ENCODE peak calls at places on chromosome 1, in five cellular contexts. A is gastroesophageal sphincter, X is upper lobe of right lung, N is A549, I is pancreas. L is an unnamed sample.

GRCh38 chr1:57637155-57637554 is 213.3 kb upstream of the DAB1 start:
- ATAC-seq in A (no peak), X (no peak), N (no peak), I (no peak), L (no peak)

GRCh38 chr1:154938604-154939399 is 2.3 kb upstream of the PMVK start:
- ATAC-seq in A (no peak), X (no peak), N (no peak), I (no peak), L (no peak)

GRCh38 chr1:27388337-27389005 is 4.0 kb upstream of the GPR3 start:
- ATAC-seq in A (no peak), X (peak), N (peak), I (peak), L (no peak)

GRCh38 chr1:232904566-232904965 is 45.8 kb upstream of the NTPCR start:
- ATAC-seq in A (no peak), X (peak), N (peak), I (no peak), L (peak)

GRCh38 chr1:192477630-192478029 is 97.9 kb upstream of the RGS1 start:
- ATAC-seq in A (peak), X (peak), N (peak), I (peak), L (peak)

GRCh38 chr1:222310830-222311229 is 237.1 kb downstream of the HHIPL2 start:
- ATAC-seq in A (no peak), X (peak), N (no peak), I (no peak), L (peak)

GRCh38 chr1:26706315-26706714 is 10.5 kb downstream of the ARID1A start:
- ATAC-seq in A (no peak), X (peak), N (peak), I (peak), L (no peak)

GRCh38 chr1:209431813-209432442 is 151.6 kb upstream of the CAMK1G start:
- ATAC-seq in A (no peak), X (no peak), N (no peak), I (no peak), L (no peak)

GRCh38 chr1:40709802-40710278 is 18.3 kb downstream of the NFYC start:
- ATAC-seq in A (no peak), X (no peak), N (no peak), I (no peak), L (no peak)

GRCh38 chr1:85448358-85448757 is 16.6 kb downstream of the DDAH1 start:
- ATAC-seq in A (no peak), X (no peak), N (no peak), I (no peak), L (no peak)

GRCh38 chr1:32215629-32216505 is 6.3 kb downstream of the TMEM234 start:
- ATAC-seq in A (peak), X (peak), N (peak), I (peak), L (peak)

GRCh38 chr1:243735457-243735856 is 114.6 kb downstream of the AKT3 start:
- ATAC-seq in A (no peak), X (no peak), N (no peak), I (no peak), L (peak)

GRCh38 chr1:110786802-110787327 is 86.1 kb upstream of the CD53 start:
- ATAC-seq in A (no peak), X (no peak), N (no peak), I (no peak), L (no peak)

GRCh38 chr1:212827377-212827776 is 20.1 kb downstream of the SPATA45 start:
- ATAC-seq in A (no peak), X (no peak), N (no peak), I (no peak), L (no peak)

GRCh38 chr1:12172042-12172851 is 5.5 kb downstream of the TNFRSF1B start:
- ATAC-seq in A (no peak), X (no peak), N (no peak), I (no peak), L (peak)

GRCh38 chr1:107272321-107272720 is 131.5 kb downstream of the NTNG1 start:
- ATAC-seq in A (no peak), X (no peak), N (no peak), I (no peak), L (no peak)

L was measured in activated T-helper 17 cell treated with anti-CD3 and anti-CD28 coated beads, Interleukin-2, amount 50 U/mL, for 72 hours.